ENCODE peak calls at places on chromosomes 7 and 10, in nine cellular contexts. K is heart left ventricle; C is heart right ventricle; G is H1; J is A673; Y is mesenchymal stem cell; I is mesendoderm; L is CD4-positive, alpha-beta T cell; H is CD4-positive, CD25-positive, alpha-beta regulatory T cell. T is an unnamed sample.
A peak's percentile ranks its signal among the peaks of the same experiment; 100 is the strongest.

GRCh38 chr7:40133561-40134427 is 628 bp downstream of the MPLKIP start:
- DNase-seq in K (no peak), C (no peak), G (no peak), J (no peak), Y (peak; percentile 44), I (no peak), L (no peak), H (peak; percentile 54), T (no peak)

GRCh38 chr10:74081192-74081803 is 69.3 kb downstream of the AP3M1 start:
- DNase-seq in K (no peak), C (no peak), G (no peak), J (peak; percentile 84), Y (peak; percentile 74), I (peak; percentile 78), L (peak; percentile 16), H (peak; percentile 63), T (no peak)

GRCh38 chr10:75231672-75232581 is 3.8 kb downstream of the COMTD1 start:
- DNase-seq in K (no peak), C (no peak), G (no peak), J (no peak), Y (no peak), I (no peak), L (no peak), H (no peak), T (no peak)

GRCh38 chr10:124693396-124693795 is 50.8 kb downstream of the FAM53B start:
- DNase-seq in K (peak; percentile 23), C (peak; percentile 10), G (no peak), J (no peak), Y (no peak), I (no peak), L (no peak), H (no peak), T (no peak)

GRCh38 chr7:157904211-157904865 is 567.5 kb downstream of the DNAJB6 start:
- DNase-seq in K (no peak), C (no peak), G (no peak), J (no peak), Y (no peak), I (no peak), L (no peak), H (no peak), T (no peak)

GRCh38 chr7:148941598-148942280 is 57.6 kb upstream of the EZH2 start:
- DNase-seq in K (peak; percentile 35), C (peak; percentile 44), G (no peak), J (peak; percentile 94), Y (peak; percentile 86), I (peak; percentile 85), L (peak; percentile 38), H (peak; percentile 80), T (peak; percentile 7)

GRCh38 chr10:44780461-44780860 is 130.7 kb upstream of the TMEM72 start:
- DNase-seq in K (no peak), C (no peak), G (no peak), J (no peak), Y (no peak), I (no peak), L (no peak), H (no peak), T (no peak)

GRCh38 chr7:134618756-134619530 is 27.7 kb upstream of the BPGM start:
- DNase-seq in K (no peak), C (no peak), G (no peak), J (no peak), Y (peak; percentile 36), I (no peak), L (no peak), H (no peak), T (no peak)

GRCh38 chr10:124867304-124867703 is 65.7 kb downstream of the ABRAXAS2 start:
- DNase-seq in K (no peak), C (no peak), G (no peak), J (no peak), Y (no peak), I (peak; percentile 49), L (no peak), H (peak; percentile 7), T (no peak)

GRCh38 chr7:70919491-70920073 is 212.4 kb upstream of the GALNT17 start:
- DNase-seq in K (no peak), C (no peak), G (no peak), J (no peak), Y (no peak), I (peak; percentile 82), L (no peak), H (no peak), T (no peak)

GRCh38 chr7:142801601-142802295 is 31.0 kb downstream of the PRSS2 start:
- DNase-seq in K (no peak), C (no peak), G (no peak), J (no peak), Y (no peak), I (no peak), L (no peak), H (peak; percentile 43), T (no peak)

GRCh38 chr7:118861581-118861980 is 637.1 kb downstream of the ANKRD7 start:
- DNase-seq in K (no peak), C (no peak), G (no peak), J (no peak), Y (no peak), I (no peak), L (no peak), H (no peak), T (no peak)

DNA sequence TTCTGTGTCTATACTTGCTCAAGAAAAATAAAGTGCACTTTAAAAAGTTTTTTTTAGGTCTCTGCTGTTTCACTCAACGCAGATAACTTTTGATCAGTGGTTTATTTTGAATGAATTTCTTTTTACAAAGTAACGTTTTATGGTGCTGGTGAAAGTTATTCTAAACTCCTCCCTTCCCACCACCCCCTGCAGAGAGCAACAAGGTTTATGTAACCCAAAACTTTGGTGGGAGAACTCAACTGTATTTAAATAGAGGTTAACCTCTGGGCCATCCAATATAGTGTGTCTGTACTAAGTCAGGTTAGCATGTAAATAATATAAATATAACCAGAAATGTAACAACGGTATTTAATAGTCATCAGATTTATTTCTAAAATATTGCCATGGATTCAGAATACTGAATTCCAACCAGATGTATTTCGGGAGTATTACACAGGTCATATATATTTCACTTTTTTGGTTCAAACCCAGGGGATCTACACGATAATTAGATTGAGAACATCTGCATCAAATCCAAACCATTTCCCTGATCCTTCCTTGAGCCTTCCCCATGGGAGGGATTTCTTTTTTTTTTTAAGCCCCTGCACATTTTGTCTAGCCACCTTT is 3.9 kb upstream of the CUX1 start:
- DNase-seq in K (no peak), C (no peak), G (no peak), J (no peak), Y (no peak), I (no peak), L (no peak), H (no peak), T (no peak)
- H3K27ac ChIP-seq in K (no peak overlapping the region), C (no peak overlapping the region), G (no peak overlapping the region), J (no peak overlapping the region), Y (no peak overlapping the region), I (no peak overlapping the region), L (no peak overlapping the region), H (no peak overlapping the region), T (no peak overlapping the region)

DNA sequence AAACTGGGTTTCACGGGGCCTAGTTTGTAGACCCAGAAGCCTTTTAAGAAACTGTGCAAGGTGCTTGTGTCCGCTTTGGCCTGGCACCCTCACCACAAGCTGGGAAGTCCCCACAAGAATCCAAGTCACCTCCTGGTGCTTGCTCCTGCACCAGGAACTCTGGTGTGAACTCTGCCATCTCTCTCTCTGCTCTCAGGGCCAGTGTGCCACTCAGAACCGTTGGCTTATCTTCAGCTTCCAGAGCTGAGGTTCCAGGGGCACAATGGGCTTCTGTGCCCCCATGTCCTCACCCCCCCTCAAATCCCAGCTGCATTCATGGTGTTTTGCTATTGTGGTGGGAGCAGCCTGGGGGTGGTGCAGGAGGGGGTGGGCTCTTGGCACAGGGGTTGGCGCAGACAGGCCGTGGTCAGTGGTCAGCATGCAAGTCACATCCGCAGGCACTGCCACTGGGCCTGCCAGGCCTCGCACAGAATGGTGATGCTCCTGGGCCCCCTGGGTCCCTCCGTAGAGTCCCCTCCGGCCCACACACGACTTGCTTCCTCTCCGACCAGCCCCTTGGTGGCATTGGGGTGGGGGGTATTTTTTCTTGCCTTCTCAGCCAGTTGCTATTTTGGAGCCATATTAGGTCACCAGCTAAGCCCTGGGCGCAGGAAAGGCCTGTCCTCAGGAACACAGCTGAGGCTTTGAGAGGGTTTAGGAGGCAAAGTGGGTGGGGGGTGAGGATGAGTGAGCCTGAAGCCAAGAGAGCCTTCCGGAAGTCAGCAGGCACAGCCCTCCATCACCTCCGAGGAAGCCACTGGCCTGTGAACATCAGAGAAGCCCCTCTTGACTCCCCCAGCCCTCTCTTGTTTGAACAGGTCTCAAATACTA is 3.0 kb downstream of the ZCCHC24 start:
- DNase-seq in K (no peak), C (no peak), G (no peak), J (no peak), Y (no peak), I (no peak), L (no peak), H (no peak), T (no peak)
- H3K27ac ChIP-seq in K (peak overlapping the region; percentile 95), C (no peak overlapping the region), G (no peak overlapping the region), J (no peak overlapping the region), Y (no peak overlapping the region), I (no peak overlapping the region), L (no peak overlapping the region), H (no peak overlapping the region), T (no peak overlapping the region)

DNA sequence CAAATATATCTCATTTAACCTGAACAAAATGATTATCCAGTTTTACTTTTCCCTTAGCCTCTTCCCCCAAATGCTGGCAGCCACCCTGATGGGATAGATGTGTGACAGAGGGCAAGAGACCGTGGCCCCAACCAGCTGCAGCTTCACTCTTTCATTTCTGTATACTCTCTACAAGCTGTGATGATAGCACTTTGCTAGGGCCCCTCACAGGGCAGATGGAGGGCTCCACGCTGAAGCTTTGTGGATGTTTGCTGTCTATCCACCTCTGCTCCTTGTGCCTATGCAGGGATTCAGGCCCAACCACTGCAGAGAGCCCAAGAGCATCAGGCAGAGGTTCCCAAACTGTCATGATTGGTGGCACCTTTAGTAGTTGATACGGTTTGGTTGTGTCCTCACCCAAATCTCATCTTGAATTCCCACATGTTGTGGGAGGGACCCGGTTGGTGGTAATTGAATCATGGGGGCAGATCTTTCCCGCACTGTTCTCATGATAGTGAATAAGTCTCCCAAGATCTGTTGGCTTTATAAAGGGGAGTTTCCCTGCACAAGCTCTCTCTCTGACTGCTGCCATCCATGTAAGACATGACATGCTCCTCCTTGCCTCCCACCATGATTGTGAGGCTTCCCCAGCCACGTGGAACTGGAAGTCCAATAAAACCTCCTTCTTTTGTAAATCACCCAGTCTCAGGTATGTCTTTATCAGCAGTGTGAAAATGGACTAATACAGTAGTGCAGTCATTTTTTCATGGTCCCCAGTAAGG is 20.1 kb downstream of the HTRA1 start:
- DNase-seq in K (no peak), C (no peak), G (no peak), J (no peak), Y (no peak), I (no peak), L (no peak), H (no peak), T (no peak)
- H3K27ac ChIP-seq in K (no peak overlapping the region), C (no peak overlapping the region), G (no peak overlapping the region), J (no peak overlapping the region), Y (no peak overlapping the region), I (no peak overlapping the region), L (no peak overlapping the region), H (no peak overlapping the region), T (no peak overlapping the region)

DNA sequence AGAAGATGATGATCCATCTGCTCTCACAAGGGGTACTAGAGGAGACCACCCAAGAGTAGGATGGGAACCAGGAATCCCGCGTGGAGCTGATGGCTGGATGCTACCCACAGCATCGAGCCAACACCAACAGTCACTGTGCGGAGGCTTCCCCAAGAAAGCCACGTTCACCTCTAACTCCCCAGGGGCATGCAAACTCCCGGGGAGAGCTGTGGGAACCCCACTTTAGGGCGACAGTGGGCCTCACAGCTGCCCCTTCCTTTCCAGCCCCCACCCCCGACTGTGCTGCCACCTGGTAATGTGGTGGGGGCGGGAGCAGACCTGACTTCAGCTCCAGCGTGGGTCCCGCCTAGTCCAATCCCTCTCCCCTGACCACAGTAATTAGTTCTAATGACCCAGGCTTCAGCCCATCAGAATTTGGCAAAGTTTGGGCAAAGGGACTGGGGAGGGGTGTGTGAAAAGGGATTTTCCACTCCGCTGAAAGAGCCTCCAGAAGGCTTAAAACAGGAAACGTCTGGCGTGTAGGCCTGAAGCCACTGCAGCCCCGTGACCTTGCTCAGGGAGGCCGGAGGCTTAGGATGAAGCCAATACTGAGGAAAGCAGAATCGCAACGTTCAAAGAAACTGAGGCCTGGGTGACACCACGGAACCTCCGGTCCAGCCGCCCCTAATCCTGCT is 20.3 kb downstream of the ASB13 start:
- DNase-seq in K (no peak), C (no peak), G (no peak), J (no peak), Y (no peak), I (no peak), L (no peak), H (no peak), T (no peak)
- H3K27ac ChIP-seq in K (peak overlapping the region; percentile 79), C (peak overlapping the region; percentile 81), G (no peak overlapping the region), J (no peak overlapping the region), Y (no peak overlapping the region), I (no peak overlapping the region), L (no peak overlapping the region), H (no peak overlapping the region), T (no peak overlapping the region)